ENCODE peak calls at places on chromosome 5, in six cellular contexts. S, T, H, V, N and L are unnamed samples.

GRCh38 chr5:112511920-112512319 is 92.8 kb upstream of the EPB41L4A start:
- DNase-seq in S (no peak), T (no peak), H (no peak), V (no peak), N (no peak), L (no peak)

GRCh38 chr5:95846554-95847260 is 24.2 kb upstream of the GLRX start:
- DNase-seq in S (peak; percentile 66), T (peak; percentile 39), H (peak; percentile 59), V (no peak), N (peak; percentile 90), L (peak; percentile 55)

GRCh38 chr5:3602713-3603502 is 7.3 kb downstream of the IRX1 start:
- DNase-seq in S (no peak), T (no peak), H (peak; percentile 48), V (no peak), N (no peak), L (peak; percentile 40)

GRCh38 chr5:138819065-138819464 is 56.1 kb downstream of the LRRTM2 start:
- DNase-seq in S (peak; percentile 83), T (no peak), H (peak; percentile 3), V (no peak), N (no peak), L (no peak)

GRCh38 chr5:100161868-100162267 is 373.3 kb upstream of the FAM174A start:
- DNase-seq in S (no peak), T (no peak), H (no peak), V (no peak), N (no peak), L (no peak)

GRCh38 chr5:173833200-173833599 is 54.9 kb upstream of the CPEB4 start:
- DNase-seq in S (no peak), T (no peak), H (no peak), V (no peak), N (no peak), L (no peak)

GRCh38 chr5:31194458-31194808 is 947 bp downstream of the CDH6 start:
- DNase-seq in S (peak; percentile 32), T (no peak), H (no peak), V (no peak), N (no peak), L (no peak)

GRCh38 chr5:180611140-180611850 is 20.0 kb upstream of the SCGB3A1 start:
- DNase-seq in S (no peak), T (no peak), H (no peak), V (no peak), N (no peak), L (no peak)

GRCh38 chr5:150159741-150160179 is 4.1 kb upstream of the PDGFRB start:
- DNase-seq in S (peak; percentile 34), T (no peak), H (no peak), V (no peak), N (peak; percentile 72), L (no peak)

GRCh38 chr5:89110916-89111646 is 228.1 kb upstream of the MEF2C start:
- DNase-seq in S (no peak), T (no peak), H (no peak), V (no peak), N (no peak), L (no peak)

GRCh38 chr5:44943637-44944036 is 134.9 kb downstream of the MRPS30 start:
- DNase-seq in S (no peak), T (no peak), H (no peak), V (no peak), N (no peak), L (no peak)